ENCODE peak calls at places on chromosomes 16 and 17, in ten cellular contexts. G is CD8-positive, alpha-beta memory T cell; A is astrocyte; Q is heart left ventricle; T is activated CD4-positive, alpha-beta T cell treated with anti-CD3 and anti-CD28 coated beads, Interleukin-2, amount 10 ng/mL, durations not matched to agents 7 days and 5 days; Z is NCI-H2227 treated with DMSO at 0.1 percent for 48 hours; J is HS-27A; Y is naive thymus-derived CD4-positive, alpha-beta T cell; R is activated T-cell treated with anti-CD3 and anti-CD28 coated beads, Interleukin-2, amount 50 U/mL, for 48 hours; L is amygdala. E is an unnamed sample.
A peak's percentile ranks its signal among the peaks of the same experiment; 100 is the strongest.

GRCh38 chr16:27439273-27440018 is 37.5 kb downstream of the IL21R start:
- DNase-seq in G (no peak), A (no peak), Q (no peak), T (no peak), Z (no peak), J (no peak), Y (no peak), R (no peak), L (no peak), E (no peak)

GRCh38 chr16:2016407-2016922 is 3.1 kb upstream of the NPW start:
- DNase-seq in G (no peak), A (no peak), Q (no peak), T (no peak), Z (no peak), J (no peak), Y (no peak), R (peak; percentile 55), L (no peak), E (no peak)

GRCh38 chr16:89936981-89937380 is 11.6 kb upstream of the DEF8 start:
- DNase-seq in G (no peak), A (no peak), Q (no peak), T (no peak), Z (no peak), J (no peak), Y (no peak), R (no peak), L (no peak), E (no peak)

GRCh38 chr16:84507011-84507982 is 2.8 kb upstream of the MEAK7 start:
- DNase-seq in G (no peak), A (no peak), Q (no peak), T (peak; percentile 40), Z (no peak), J (no peak), Y (no peak), R (peak; percentile 42), L (no peak), E (no peak)

GRCh38 chr16:88023366-88023765 is 72.1 kb downstream of the BANP start:
- DNase-seq in G (no peak), A (no peak), Q (no peak), T (no peak), Z (no peak), J (no peak), Y (no peak), R (no peak), L (no peak), E (peak; percentile 67)

GRCh38 chr16:28918698-28919097 is 6.3 kb downstream of the RABEP2 start:
- DNase-seq in G (no peak), A (no peak), Q (no peak), T (no peak), Z (no peak), J (no peak), Y (no peak), R (no peak), L (no peak), E (no peak)

GRCh38 chr16:53817117-53817516 is 113.2 kb downstream of the FTO start:
- DNase-seq in G (no peak), A (peak; percentile 98), Q (peak; percentile 40), T (no peak), Z (no peak), J (peak; percentile 87), Y (no peak), R (no peak), L (no peak), E (peak; percentile 70)

GRCh38 chr17:6749519-6749918 is 6.3 kb upstream of the XAF1 start:
- DNase-seq in G (no peak), A (no peak), Q (no peak), T (peak; percentile 32), Z (no peak), J (no peak), Y (no peak), R (no peak), L (no peak), E (no peak)

GRCh38 chr17:56206351-56206750 is 53.1 kb downstream of the ANKFN1 start:
- DNase-seq in G (no peak), A (no peak), Q (no peak), T (no peak), Z (no peak), J (no peak), Y (no peak), R (no peak), L (no peak), E (no peak)

GRCh38 chr17:29018788-29019474 is 13.1 kb upstream of the SEZ6 start:
- DNase-seq in G (no peak), A (no peak), Q (no peak), T (no peak), Z (no peak), J (no peak), Y (no peak), R (no peak), L (no peak), E (no peak)

GRCh38 chr16:3058173-3059030 is 7.0 kb upstream of the IL32 start:
- DNase-seq in G (peak; percentile 38), A (no peak), Q (no peak), T (peak; percentile 64), Z (no peak), J (peak; percentile 8), Y (no peak), R (peak; percentile 74), L (no peak), E (no peak)

GRCh38 chr16:88417684-88418476 is 35.1 kb downstream of the ZNF469 start:
- DNase-seq in G (no peak), A (no peak), Q (no peak), T (no peak), Z (no peak), J (no peak), Y (no peak), R (no peak), L (no peak), E (no peak)

GRCh38 chr16:15597822-15598647 is 44.9 kb downstream of the MARF1 start:
- DNase-seq in G (no peak), A (no peak), Q (no peak), T (no peak), Z (no peak), J (no peak), Y (no peak), R (no peak), L (no peak), E (no peak)

GRCh38 chr16:12317856-12318591 is 341.5 kb downstream of the SNX29 start:
- DNase-seq in G (no peak), A (no peak), Q (no peak), T (no peak), Z (no peak), J (no peak), Y (no peak), R (no peak), L (no peak), E (no peak)

GRCh38 chr17:1635675-1636465 is 7.2 kb upstream of the SLC43A2 start:
- DNase-seq in G (no peak), A (no peak), Q (no peak), T (no peak), Z (no peak), J (no peak), Y (no peak), R (no peak), L (no peak), E (no peak)

GRCh38 chr16:12412890-12413289 is 390.8 kb downstream of the CPPED1 start:
- DNase-seq in G (no peak), A (no peak), Q (no peak), T (no peak), Z (no peak), J (no peak), Y (no peak), R (no peak), L (no peak), E (no peak)

GRCh38 chr17:55089955-55090573 is 121.5 kb downstream of the STXBP4 start:
- DNase-seq in G (peak; percentile 10), A (peak; percentile 34), Q (no peak), T (peak; percentile 61), Z (peak; percentile 33), J (no peak), Y (no peak), R (peak; percentile 45), L (no peak), E (no peak)

GRCh38 chr16:86828202-86828601 is 249.9 kb downstream of the FOXL1 start:
- DNase-seq in G (no peak), A (no peak), Q (no peak), T (no peak), Z (no peak), J (no peak), Y (no peak), R (no peak), L (no peak), E (no peak)

GRCh38 chr16:911604-912321 is 59.0 kb downstream of the LMF1 start:
- DNase-seq in G (no peak), A (no peak), Q (no peak), T (no peak), Z (no peak), J (no peak), Y (no peak), R (no peak), L (no peak), E (no peak)

GRCh38 chr16:55503726-55504553 is 4.9 kb upstream of the LPCAT2 start:
- DNase-seq in G (no peak), A (no peak), Q (no peak), T (no peak), Z (no peak), J (no peak), Y (no peak), R (no peak), L (no peak), E (no peak)

GRCh38 chr17:35766903-35767510 is 6.3 kb downstream of the C17orf50 start:
- DNase-seq in G (no peak), A (no peak), Q (no peak), T (peak; percentile 45), Z (no peak), J (no peak), Y (no peak), R (no peak), L (no peak), E (no peak)

GRCh38 chr17:47918003-47918402 is 22.0 kb downstream of the SP2 start:
- DNase-seq in G (no peak), A (no peak), Q (no peak), T (no peak), Z (no peak), J (no peak), Y (no peak), R (no peak), L (no peak), E (no peak)

GRCh38 chr16:59170065-59170712 is 436.1 kb upstream of the GOT2 start:
- DNase-seq in G (no peak), A (no peak), Q (no peak), T (no peak), Z (no peak), J (no peak), Y (no peak), R (no peak), L (no peak), E (no peak)

GRCh38 chr16:56999409-57000270 is 10.3 kb downstream of the NLRC5 start:
- DNase-seq in G (peak; percentile 43), A (no peak), Q (no peak), T (peak; percentile 33), Z (no peak), J (no peak), Y (no peak), R (peak; percentile 66), L (no peak), E (no peak)

GRCh38 chr16:67187175-67187900 is 2.6 kb downstream of the EXOC3L1 start:
- DNase-seq in G (no peak), A (no peak), Q (no peak), T (no peak), Z (no peak), J (no peak), Y (no peak), R (no peak), L (no peak), E (no peak)

GRCh38 chr17:7720125-7720524 is 2.6 kb downstream of the DNAH2 start:
- DNase-seq in G (no peak), A (no peak), Q (no peak), T (no peak), Z (no peak), J (no peak), Y (no peak), R (no peak), L (no peak), E (no peak)

GRCh38 chr17:10754109-10754508 is 24.3 kb upstream of the TMEM220 start:
- DNase-seq in G (no peak), A (no peak), Q (no peak), T (peak; percentile 39), Z (no peak), J (no peak), Y (no peak), R (peak; percentile 38), L (no peak), E (no peak)

GRCh38 chr16:22763655-22764054 is 50.3 kb upstream of the HS3ST2 start:
- DNase-seq in G (no peak), A (no peak), Q (no peak), T (no peak), Z (peak; percentile 69), J (no peak), Y (no peak), R (no peak), L (no peak), E (no peak)